ENCODE peak calls at places on chromosomes 6 and 20, in nine cellular contexts. K, E, J, F, A, T, V, Q and C are unnamed samples.

GRCh38 chr6:33321227-33321626 is 3.7 kb upstream of the ZBTB22 start:
- DNase-seq in K (no peak), E (no peak), J (no peak), F (no peak), A (no peak), T (no peak), V (no peak), Q (no peak), C (no peak)

GRCh38 chr6:163324928-163325784 is 89.4 kb upstream of the QKI start:
- DNase-seq in K (no peak), E (no peak), J (no peak), F (peak; percentile 51), A (no peak), T (no peak), V (no peak), Q (no peak), C (no peak)

GRCh38 chr6:48611332-48611731 is 500.3 kb upstream of the PTCHD4 start:
- DNase-seq in K (no peak), E (no peak), J (no peak), F (peak; percentile 38), A (no peak), T (no peak), V (no peak), Q (no peak), C (no peak)

GRCh38 chr6:33297956-33298772 is 578 bp downstream of the RGL2 start:
- DNase-seq in K (peak; percentile 91), E (peak; percentile 91), J (peak; percentile 77), F (peak; percentile 91), A (peak; percentile 82), T (peak; percentile 72), V (peak; percentile 73), Q (peak; percentile 50), C (peak; percentile 45)

GRCh38 chr6:33416386-33417126 is 1.4 kb downstream of the CUTA start:
- DNase-seq in K (no peak), E (no peak), J (peak; percentile 60), F (no peak), A (no peak), T (no peak), V (no peak), Q (no peak), C (no peak)

GRCh38 chr6:144350176-144350575 is 65.0 kb downstream of the UTRN start:
- DNase-seq in K (no peak), E (no peak), J (no peak), F (no peak), A (no peak), T (no peak), V (no peak), Q (no peak), C (no peak)

GRCh38 chr20:31815408-31816188 is 3.6 kb upstream of the MYLK2 start:
- DNase-seq in K (no peak), E (no peak), J (no peak), F (peak; percentile 58), A (peak; percentile 18), T (no peak), V (no peak), Q (no peak), C (peak; percentile 28)

GRCh38 chr20:5974531-5974930 is 24.1 kb downstream of the MCM8 start:
- DNase-seq in K (no peak), E (no peak), J (no peak), F (no peak), A (no peak), T (no peak), V (no peak), Q (no peak), C (no peak)

GRCh38 chr6:93424303-93425064 is 5.1 kb upstream of the EPHA7 start:
- DNase-seq in K (no peak), E (no peak), J (no peak), F (peak; percentile 26), A (no peak), T (peak; percentile 6), V (no peak), Q (no peak), C (no peak)

GRCh38 chr6:33375143-33375649 is 16.4 kb upstream of the KIFC1 start:
- DNase-seq in K (no peak), E (peak; percentile 65), J (no peak), F (peak; percentile 97), A (peak; percentile 72), T (no peak), V (no peak), Q (no peak), C (no peak)

GRCh38 chr6:30700340-30700739 is 9.6 kb upstream of the NRM start:
- DNase-seq in K (no peak), E (no peak), J (no peak), F (no peak), A (no peak), T (peak; percentile 58), V (no peak), Q (no peak), C (no peak)

GRCh38 chr6:133937909-133938308 is 15.1 kb upstream of the TBPL1 start:
- DNase-seq in K (no peak), E (no peak), J (no peak), F (no peak), A (no peak), T (no peak), V (no peak), Q (no peak), C (no peak)

GRCh38 chr6:149446791-149447376 is 37.9 kb downstream of the ZC3H12D start:
- DNase-seq in K (no peak), E (no peak), J (no peak), F (no peak), A (no peak), T (no peak), V (no peak), Q (no peak), C (no peak)

GRCh38 chr20:62496525-62497218 is 20.9 kb upstream of the GATA5 start:
- DNase-seq in K (peak; percentile 81), E (no peak), J (peak; percentile 44), F (no peak), A (peak; percentile 26), T (peak; percentile 63), V (no peak), Q (no peak), C (peak; percentile 77)

GRCh38 chr20:42744756-42745465 is 444.8 kb downstream of the PTPRT start:
- DNase-seq in K (no peak), E (no peak), J (no peak), F (no peak), A (no peak), T (no peak), V (no peak), Q (no peak), C (no peak)

GRCh38 chr20:41655966-41656685 is 37.9 kb upstream of the CHD6 start:
- DNase-seq in K (no peak), E (no peak), J (no peak), F (no peak), A (no peak), T (no peak), V (no peak), Q (no peak), C (peak; percentile 19)

GRCh38 chr20:56223352-56223751 is 25.2 kb upstream of the MC3R start:
- DNase-seq in K (no peak), E (no peak), J (no peak), F (no peak), A (no peak), T (no peak), V (no peak), Q (no peak), C (no peak)

GRCh38 chr6:19803331-19804330 is 33.5 kb upstream of the ID4 start:
- DNase-seq in K (no peak), E (peak; percentile 47), J (no peak), F (peak; percentile 66), A (no peak), T (no peak), V (no peak), Q (no peak), C (no peak)

GRCh38 chr6:37319856-37320255 is 33.9 kb upstream of the RNF8 start:
- DNase-seq in K (no peak), E (no peak), J (no peak), F (no peak), A (no peak), T (no peak), V (no peak), Q (no peak), C (no peak)

GRCh38 chr20:3134151-3134550 is 25.5 kb downstream of the FASTKD5 start:
- DNase-seq in K (no peak), E (no peak), J (no peak), F (no peak), A (no peak), T (no peak), V (no peak), Q (no peak), C (no peak)

DNA sequence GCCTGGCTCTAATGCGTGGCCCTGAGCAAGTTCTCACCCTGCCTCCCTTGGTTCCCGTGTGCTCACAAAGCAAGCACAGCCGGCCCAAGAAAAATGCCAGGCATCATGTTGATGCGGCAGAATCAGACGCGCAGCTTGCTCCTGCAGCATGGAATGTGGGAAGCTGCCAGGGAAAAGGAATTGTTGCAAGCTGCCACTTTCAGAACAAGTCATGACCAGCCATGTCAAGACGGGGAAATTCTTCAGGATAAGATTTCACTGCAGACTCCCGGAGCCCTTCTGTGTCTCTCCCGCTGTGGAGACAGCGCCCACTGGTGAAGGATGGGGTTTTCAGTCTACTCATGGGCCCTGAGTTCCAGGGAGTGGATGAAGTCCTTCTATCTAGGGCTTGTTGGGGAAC is 4.6 kb downstream of the DACT2 start:
- DNase-seq in K (no peak), E (no peak), J (no peak), F (peak; percentile 89), A (no peak), T (no peak), V (no peak), Q (no peak), C (no peak)
- TF ChIP-seq CTCF in K (no peak), E (no peak), J (no peak), F (no peak), A (no peak), T (no peak), V (no peak), Q (no peak), C (no peak)

GRCh38 chr6:87944541-87944954 is 103.1 kb upstream of the SPACA1 start:
- DNase-seq in K (peak; percentile 14), E (peak; percentile 79), J (no peak), F (peak; percentile 37), A (peak; percentile 22), T (no peak), V (no peak), Q (no peak), C (no peak)
- TF ChIP-seq CTCF in K (peak; percentile 25), E (peak; percentile 29), J (no peak), F (peak; percentile 5), A (no peak), T (no peak), V (no peak), Q (no peak), C (no peak)

GRCh38 chr20:19802492-19803158 is 44.6 kb downstream of the RIN2 start:
- DNase-seq in K (no peak), E (no peak), J (no peak), F (no peak), A (no peak), T (no peak), V (no peak), Q (no peak), C (no peak)
- TF ChIP-seq CTCF in K (peak; percentile 62), E (peak; percentile 59), J (no peak), F (no peak), A (peak; percentile 85), T (peak; percentile 17), V (peak; percentile 56), Q (no peak), C (no peak)

DNA sequence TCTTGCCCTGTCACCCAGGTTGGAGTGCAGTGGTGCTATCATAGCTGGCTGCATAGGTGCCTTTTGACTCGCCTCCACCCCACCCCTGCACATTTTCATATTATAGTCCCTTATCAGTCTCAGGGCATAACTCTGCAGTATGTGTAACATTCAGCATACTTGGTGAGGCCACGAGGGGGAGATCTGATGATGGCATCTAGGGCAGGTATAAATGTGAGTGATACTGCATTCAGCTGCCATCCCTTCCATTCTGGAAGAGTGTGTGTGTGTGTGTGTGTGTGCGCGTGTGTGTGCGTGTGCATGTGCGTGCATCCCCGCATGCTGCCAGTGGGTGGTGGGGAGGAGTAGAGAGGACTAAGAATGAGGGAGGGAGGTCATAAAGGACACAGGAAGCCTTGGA is 81.4 kb downstream of the JARID2 start:
- DNase-seq in K (peak; percentile 70), E (no peak), J (peak; percentile 82), F (no peak), A (peak; percentile 50), T (no peak), V (no peak), Q (no peak), C (peak; percentile 34)
- TF ChIP-seq CTCF in K (peak; percentile 44), E (no peak), J (peak; percentile 37), F (peak; percentile 30), A (peak; percentile 51), T (no peak), V (peak; percentile 19), Q (no peak), C (no peak)